ENCODE peak calls at places on chromosomes 16 and 17, in five cellular contexts. N is hypothalamus; B is CD8-positive, alpha-beta T cell; D is GM12865; M is HAP-1. Z is an unnamed sample.

GRCh38 chr17:64382184-64382583 is 8.5 kb downstream of the PECAM1 start:
- DNase-seq in D (no peak), M (no peak), B (no peak), N (no peak), Z (no peak)

GRCh38 chr17:38881600-38882191 is 11.8 kb downstream of the LASP1 start:
- DNase-seq in D (peak), B (no peak), M (no peak), N (no peak), Z (peak)

GRCh38 chr17:296906-297690 is 55.5 kb downstream of the RPH3AL start:
- DNase-seq in N (no peak), B (no peak), M (no peak), D (no peak), Z (no peak)

GRCh38 chr17:41942626-41943025 is 12.2 kb downstream of the ODAD4 start:
- DNase-seq in N (no peak), D (no peak), B (no peak), M (no peak), Z (no peak)

GRCh38 chr17:54967621-54968258 is 714 bp downstream of the COX11 start:
- DNase-seq in B (no peak), N (no peak), M (peak), D (peak), Z (peak)

GRCh38 chr16:9955677-9956076 is 226.6 kb downstream of the GRIN2A start:
- DNase-seq in N (no peak), M (no peak), D (peak), B (no peak), Z (no peak)

GRCh38 chr17:17751996-17752821 is 71.0 kb downstream of the RAI1 start:
- DNase-seq in B (peak), M (peak), N (no peak), D (peak), Z (peak)

GRCh38 chr17:27343294-27343693 is 49.4 kb downstream of the WSB1 start:
- DNase-seq in B (no peak), D (no peak), N (no peak), M (no peak), Z (no peak)

GRCh38 chr16:50680907-50681885 is at the start of gene SNX20:
- DNase-seq in B (peak), M (no peak), D (peak), N (no peak), Z (no peak)

GRCh38 chr16:66476328-66477027 is 49.4 kb downstream of the BEAN1 start:
- DNase-seq in B (no peak), D (peak), M (peak), N (no peak), Z (no peak)

GRCh38 chr17:21297026-21297520 is 12.6 kb downstream of the MAP2K3 start:
- DNase-seq in N (no peak), B (no peak), D (no peak), M (no peak), Z (no peak)

GRCh38 chr17:74317071-74317470 is 9.0 kb upstream of the KIF19 start:
- DNase-seq in D (no peak), N (no peak), M (no peak), B (no peak), Z (no peak)

GRCh38 chr16:66254106-66254505 is 112.4 kb upstream of the CDH5 start:
- DNase-seq in N (no peak), B (no peak), M (no peak), D (no peak), Z (no peak)

GRCh38 chr17:39538875-39539274 is 68.8 kb downstream of the NEUROD2 start:
- DNase-seq in D (no peak), M (no peak), N (no peak), B (no peak), Z (no peak)

GRCh38 chr16:11141409-11142260 is 114.4 kb downstream of the SOCS1 start:
- DNase-seq in M (no peak), N (no peak), B (no peak), D (no peak), Z (no peak)

GRCh38 chr17:74453665-74454196 is 12.7 kb upstream of the CD300A start:
- DNase-seq in D (peak), B (no peak), M (peak), N (no peak), Z (no peak)

GRCh38 chr17:64028874-64029464 is 8.5 kb upstream of the ICAM2 start:
- DNase-seq in D (peak), B (peak), N (no peak), M (peak), Z (peak)

GRCh38 chr17:51152766-51153209 is 571 bp upstream of the NME1 start:
- DNase-seq in B (no peak), M (no peak), D (no peak), N (no peak), Z (no peak)

GRCh38 chr17:45332989-45333701 is 16.3 kb upstream of the MAP3K14 start:
- DNase-seq in D (peak), M (no peak), B (no peak), N (no peak), Z (no peak)

GRCh38 chr16:85641776-85642176 is 28.7 kb downstream of the GSE1 start:
- DNase-seq in B (no peak), N (no peak), D (no peak), M (no peak), Z (peak)

GRCh38 chr16:66408181-66409048 is 18.7 kb upstream of the BEAN1 start:
- DNase-seq in D (no peak), N (no peak), M (no peak), B (no peak), Z (peak)

GRCh38 chr16:15960124-15960971 is 10.9 kb downstream of the ABCC1 start:
- DNase-seq in B (no peak), N (no peak), M (peak), D (no peak), Z (no peak)

GRCh38 chr17:76191891-76192290 is 48.4 kb downstream of the RNF157 start:
- DNase-seq in D (peak), B (peak), N (no peak), M (peak), Z (no peak)

GRCh38 chr17:41500131-41500911 is 5.1 kb downstream of the KRT13 start:
- DNase-seq in N (no peak), B (no peak), M (no peak), D (no peak), Z (peak)

GRCh38 chr16:29806096-29806579 is at the start of gene MAZ:
- DNase-seq in B (no peak), N (no peak), M (no peak), D (no peak), Z (no peak)

GRCh38 chr16:16945207-16945606 is 525.6 kb downstream of the XYLT1 start:
- DNase-seq in D (no peak), M (no peak), B (no peak), N (no peak), Z (no peak)

GRCh38 chr17:76241776-76242175 is 1.5 kb upstream of the RNF157 start:
- DNase-seq in B (no peak), N (no peak), M (no peak), D (no peak), Z (no peak)

GRCh38 chr17:31581022-31581483 is 189.6 kb downstream of the RAB11FIP4 start:
- DNase-seq in D (no peak), B (no peak), M (no peak), N (no peak), Z (peak)

GRCh38 chr16:72317378-72317777 is 145.4 kb upstream of the PMFBP1 start:
- DNase-seq in N (no peak), M (no peak), D (no peak), B (no peak), Z (no peak)

GRCh38 chr16:53456625-53457024 is 22.4 kb downstream of the RBL2 start:
- DNase-seq in N (no peak), M (no peak), D (peak), B (peak), Z (no peak)

GRCh38 chr17:74430706-74431567 is 951 bp upstream of the GPRC5C start:
- DNase-seq in B (no peak), D (peak), M (peak), N (no peak), Z (peak)

GRCh38 chr16:75053791-75054555 is 55.1 kb downstream of the ZNRF1 start:
- DNase-seq in N (no peak), D (no peak), M (no peak), B (peak), Z (no peak)

GRCh38 chr16:81493755-81494433 is 49.3 kb downstream of the CMIP start:
- DNase-seq in N (no peak), D (no peak), B (no peak), M (no peak), Z (peak)

GRCh38 chr17:48596735-48597491 is 3.3 kb upstream of the HOXB5 start:
- DNase-seq in B (no peak), N (no peak), D (no peak), M (no peak), Z (no peak)

GRCh38 chr17:164536-165235 is 16.8 kb downstream of the DOC2B start:
- DNase-seq in D (peak), N (no peak), M (no peak), B (peak), Z (peak)

GRCh38 chr17:47717261-47717697 is 15.8 kb upstream of the TBX21 start:
- DNase-seq in M (no peak), B (no peak), D (no peak), N (no peak), Z (no peak)

GRCh38 chr17:35906559-35907265 is 23.9 kb downstream of the RDM1 start:
- DNase-seq in D (no peak), N (no peak), M (no peak), B (no peak), Z (no peak)

GRCh38 chr17:3893003-3893719 is at the start of gene CAMKK1:
- DNase-seq in N (no peak), D (peak), M (peak), B (peak), Z (peak)